ENCODE peak calls at places on chromosomes 12 and 14, in eight cellular contexts. E, M, L, R, C, Q, X and F are unnamed samples.

GRCh38 chr12:51900323-51900889 is 6.9 kb upstream of the ACVRL1 start:
- DNase-seq in L (no peak), E (no peak), C (no peak), X (no peak), Q (peak; percentile 41), M (no peak), R (no peak), F (no peak)

GRCh38 chr12:49928476-49928875 is 22.1 kb upstream of the AQP2 start:
- DNase-seq in R (no peak), Q (no peak), E (no peak), X (no peak), M (no peak), L (no peak), C (no peak), F (no peak)

GRCh38 chr12:17579148-17580026 is 510.6 kb downstream of the RERGL start:
- DNase-seq in Q (no peak), M (no peak), R (no peak), C (no peak), E (no peak), X (no peak), L (no peak), F (no peak)

GRCh38 chr12:31897791-31898503 is 61.3 kb upstream of the RESF1 start:
- DNase-seq in R (no peak), L (peak; percentile 53), C (peak; percentile 31), X (no peak), E (no peak), Q (no peak), M (peak; percentile 50), F (peak; percentile 22)

GRCh38 chr12:89016970-89017778 is 335.1 kb downstream of the DUSP6 start:
- DNase-seq in E (peak; percentile 36), M (peak; percentile 41), C (peak; percentile 43), Q (no peak), L (no peak), R (peak; percentile 20), X (no peak), F (no peak)

GRCh38 chr14:20302042-20302761 is 3.5 kb downstream of the TTC5 start:
- DNase-seq in L (no peak), M (no peak), R (no peak), Q (no peak), E (no peak), C (no peak), X (no peak), F (no peak)

GRCh38 chr12:99984271-99985128 is at the start of gene ANKS1B:
- DNase-seq in E (no peak), Q (peak; percentile 76), C (no peak), L (peak; percentile 49), M (peak; percentile 11), X (no peak), R (peak; percentile 27), F (peak; percentile 24)

GRCh38 chr14:30874120-30874998 is at the start of gene COCH:
- DNase-seq in E (no peak), Q (peak; percentile 77), L (peak; percentile 50), X (no peak), M (peak; percentile 42), C (peak; percentile 8), R (no peak), F (peak; percentile 54)

GRCh38 chr14:43894534-43894933 is 612.5 kb downstream of the FSCB start:
- DNase-seq in R (no peak), X (no peak), Q (no peak), M (peak; percentile 6), L (no peak), C (no peak), E (no peak), F (no peak)

GRCh38 chr12:21444193-21445146 is 7.0 kb downstream of the PYROXD1 start:
- DNase-seq in R (no peak), L (no peak), M (no peak), Q (no peak), X (no peak), E (no peak), C (no peak), F (no peak)

GRCh38 chr14:100582496-100583165 is 4.6 kb downstream of the BEGAIN start:
- DNase-seq in X (no peak), L (no peak), E (no peak), Q (peak; percentile 32), C (no peak), M (no peak), R (peak; percentile 6), F (no peak)

GRCh38 chr12:8698132-8698829 is 490 bp downstream of the RIMKLB start:
- DNase-seq in X (peak; percentile 45), M (no peak), L (peak; percentile 62), E (peak; percentile 30), C (peak; percentile 49), R (peak; percentile 65), Q (peak; percentile 78), F (peak; percentile 63)

GRCh38 chr14:70359076-70359424 is 433 bp downstream of the COX16 start:
- DNase-seq in R (no peak), E (no peak), C (no peak), M (no peak), L (peak; percentile 33), Q (no peak), X (peak; percentile 19), F (no peak)

GRCh38 chr14:33539918-33540357 is 410.9 kb downstream of the EGLN3 start:
- DNase-seq in L (no peak), E (no peak), X (no peak), C (no peak), Q (no peak), R (no peak), M (no peak), F (no peak)

GRCh38 chr12:1882850-1883470 is 35.5 kb downstream of the CACNA2D4 start:
- DNase-seq in L (no peak), X (peak; percentile 13), M (no peak), Q (no peak), C (no peak), R (no peak), E (no peak), F (no peak)

GRCh38 chr12:56634242-56634836 is 4.2 kb upstream of the BAZ2A start:
- DNase-seq in E (peak; percentile 50), M (no peak), Q (peak; percentile 81), C (peak; percentile 28), X (peak; percentile 76), L (peak; percentile 77), R (peak; percentile 56), F (peak; percentile 77)

GRCh38 chr12:124749725-124750124 is 113.9 kb downstream of the SCARB1 start:
- DNase-seq in C (no peak), X (no peak), M (no peak), E (no peak), L (no peak), R (no peak), Q (no peak), F (no peak)

GRCh38 chr12:84507914-84508313 is 404.7 kb downstream of the SLC6A15 start:
- DNase-seq in M (no peak), R (no peak), L (no peak), E (no peak), C (no peak), Q (no peak), X (no peak), F (no peak)

GRCh38 chr14:32724864-32725550 is 213.7 kb upstream of the NPAS3 start:
- DNase-seq in L (no peak), R (no peak), Q (no peak), X (no peak), E (no peak), M (no peak), C (no peak), F (no peak)

DNA sequence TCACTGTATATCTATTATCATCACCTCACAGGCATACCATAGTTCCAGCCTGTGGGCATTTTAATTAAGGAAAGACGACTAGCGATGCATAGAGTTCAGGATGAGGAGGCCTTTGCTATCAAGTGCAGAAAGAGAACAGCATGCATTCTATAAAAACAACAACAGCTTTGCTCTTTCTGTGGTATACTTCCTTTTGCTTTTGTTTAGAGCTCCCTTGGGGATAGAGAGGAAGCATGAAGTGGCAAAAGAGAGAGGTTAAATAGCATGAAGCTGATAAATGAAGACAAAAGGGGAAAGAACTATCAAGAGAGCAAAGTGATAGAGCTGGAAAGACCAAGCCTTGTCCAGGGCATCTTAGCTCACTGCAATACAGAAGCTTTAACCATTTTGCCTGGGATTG is 23.5 kb downstream of the IFNG-AS1 start:
- DNase-seq in M (no peak), E (no peak), R (no peak), X (no peak), C (no peak), Q (no peak), L (no peak), F (no peak)
- H3K27ac ChIP-seq in M (no peak overlapping the region), E (no peak overlapping the region), R (no peak overlapping the region), X (no peak overlapping the region), C (no peak overlapping the region), Q (no peak overlapping the region), L (no peak overlapping the region), F (no peak overlapping the region)

GRCh38 chr14:55611859-55612258 is 31.9 kb downstream of the KTN1 start:
- DNase-seq in C (no peak), L (no peak), Q (no peak), X (no peak), M (no peak), R (no peak), E (no peak), F (no peak)
- H3K27ac ChIP-seq in C (no peak overlapping the region), L (no peak overlapping the region), Q (no peak overlapping the region), X (no peak overlapping the region), M (no peak overlapping the region), R (no peak overlapping the region), E (no peak overlapping the region), F (no peak overlapping the region)

GRCh38 chr12:113317122-113317521 is 17.8 kb downstream of the SLC8B1 start:
- DNase-seq in M (no peak), C (no peak), X (no peak), L (no peak), E (no peak), Q (no peak), R (no peak), F (no peak)

GRCh38 chr12:113316155-113316554 is 18.8 kb downstream of the SLC8B1 start:
- DNase-seq in C (no peak), L (no peak), X (no peak), M (no peak), R (no peak), Q (no peak), E (no peak), F (no peak)

GRCh38 chr12:113314121-113314529 is 20.8 kb downstream of the SLC8B1 start:
- DNase-seq in R (no peak), X (no peak), L (no peak), M (no peak), Q (no peak), E (no peak), C (no peak), F (no peak)

GRCh38 chr12:113318046-113318656 is 16.8 kb downstream of the SLC8B1 start:
- DNase-seq in C (no peak), E (no peak), M (no peak), Q (no peak), X (no peak), R (no peak), L (no peak), F (no peak)

DNA sequence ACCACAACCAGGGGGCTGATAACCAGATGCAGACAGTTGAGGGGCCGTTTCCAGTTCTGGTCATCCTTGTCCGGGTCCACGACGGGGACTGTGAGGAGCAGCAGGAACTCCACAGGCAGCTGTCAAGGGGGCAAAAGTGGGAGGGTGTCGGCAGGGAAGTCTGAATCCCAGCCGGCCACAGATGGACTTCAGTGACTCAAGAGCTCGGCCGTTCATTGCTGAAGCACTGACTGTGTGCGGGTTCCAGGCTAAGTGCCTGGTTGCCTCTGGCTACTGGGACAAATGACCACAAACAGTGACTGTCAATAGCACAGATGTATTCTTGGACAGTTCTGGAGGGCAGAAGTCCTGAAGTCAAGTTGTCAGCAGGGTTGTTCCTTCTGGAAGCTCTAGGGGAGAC is 19.6 kb downstream of the SLC8B1 start:
- DNase-seq in R (no peak), E (no peak), M (no peak), L (no peak), X (no peak), Q (no peak), C (no peak), F (no peak)
- H3K27ac ChIP-seq in R (no peak overlapping the region), E (no peak overlapping the region), M (no peak overlapping the region), L (no peak overlapping the region), X (no peak overlapping the region), Q (no peak overlapping the region), C (no peak overlapping the region), F (no peak overlapping the region)

GRCh38 chr14:74261288-74261687 is 22.0 kb downstream of the VSX2 start:
- DNase-seq in C (no peak), X (no peak), M (no peak), Q (no peak), L (no peak), E (no peak), R (no peak), F (no peak)
- H3K27ac ChIP-seq in C (no peak overlapping the region), X (no peak overlapping the region), M (no peak overlapping the region), Q (no peak overlapping the region), L (no peak overlapping the region), E (no peak overlapping the region), R (no peak overlapping the region), F (no peak overlapping the region)